ENCODE peak calls at places on chromosome 7, in eight cellular contexts. D, Z, X, J, V, E, S and R are unnamed samples.

GRCh38 chr7:121262221-121262620 is 66.6 kb upstream of the WNT16 start:
- DNase-seq in X (no peak), J (no peak), Z (no peak), S (no peak), E (no peak), V (no peak), D (no peak), R (no peak)

GRCh38 chr7:127683776-127684681 is 32.0 kb downstream of the SND1 start:
- DNase-seq in V (no peak), J (no peak), E (no peak), D (no peak), X (no peak), S (no peak), Z (no peak), R (no peak)

GRCh38 chr7:64867863-64868440 is 35.1 kb upstream of the ZNF273 start:
- DNase-seq in X (no peak), J (no peak), E (no peak), V (no peak), Z (no peak), D (peak), S (no peak), R (no peak)

GRCh38 chr7:569071-569855 is 49.6 kb upstream of the PDGFA start:
- DNase-seq in X (no peak), D (no peak), Z (no peak), S (no peak), V (no peak), E (no peak), J (no peak), R (no peak)

GRCh38 chr7:142914121-142914520 is 19.4 kb downstream of the TRPV5 start:
- DNase-seq in V (no peak), X (peak), S (no peak), Z (no peak), E (no peak), D (no peak), J (no peak), R (no peak)

GRCh38 chr7:157475095-157475494 is 138.3 kb downstream of the DNAJB6 start:
- DNase-seq in D (no peak), X (no peak), Z (no peak), V (peak), S (no peak), J (no peak), E (no peak), R (no peak)

GRCh38 chr7:2729043-2729892 is 41.3 kb downstream of the AMZ1 start:
- DNase-seq in Z (no peak), J (peak), V (peak), S (peak), X (peak), E (no peak), D (no peak), R (no peak)

GRCh38 chr7:21542891-21543527 is at the start of gene DNAH11:
- DNase-seq in V (peak), S (peak), X (no peak), E (no peak), J (peak), Z (peak), D (no peak), R (peak)

GRCh38 chr7:155007947-155008346 is 5.0 kb upstream of the PAXIP1 start:
- DNase-seq in E (no peak), V (no peak), X (no peak), J (no peak), S (no peak), D (no peak), Z (no peak), R (peak)

GRCh38 chr7:37445800-37446199 is 2.9 kb downstream of the ELMO1 start:
- DNase-seq in X (no peak), E (no peak), J (no peak), Z (no peak), D (no peak), V (no peak), S (no peak), R (no peak)

GRCh38 chr7:51123322-51124021 is 193.1 kb downstream of the COBL start:
- DNase-seq in V (no peak), J (no peak), E (no peak), D (no peak), S (no peak), Z (no peak), X (no peak), R (no peak)

DNA sequence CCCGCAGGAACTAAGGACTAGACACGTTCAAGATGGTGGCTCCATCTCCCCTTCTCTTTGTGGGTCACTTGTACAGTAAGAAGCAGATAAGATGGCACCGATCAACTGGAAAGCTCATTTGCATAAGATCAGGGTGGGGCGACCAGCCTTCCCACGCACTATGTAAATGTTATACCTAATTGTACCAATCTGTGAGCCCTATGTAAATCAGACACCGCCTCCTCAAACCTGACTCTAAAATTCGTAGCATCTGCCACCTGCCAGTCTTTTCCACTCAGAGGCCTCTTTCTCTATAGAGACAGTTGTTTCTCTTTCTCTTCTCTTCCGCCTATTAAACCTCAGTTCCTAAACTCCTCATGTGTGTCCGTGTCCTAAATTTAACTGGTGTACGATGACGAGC is 324.5 kb downstream of the PHF14 start:
- DNase-seq in E (no peak), J (no peak), V (no peak), Z (no peak), X (no peak), S (peak), D (no peak), R (no peak)
- TF ChIP-seq POLR2A in E (no peak), J (no peak), V (no peak), Z (no peak), X (no peak), S (no peak), D (no peak), R (no peak)

GRCh38 chr7:18497082-18497481 is 1.5 kb downstream of the HDAC9 start:
- DNase-seq in D (no peak), S (no peak), X (no peak), V (no peak), Z (no peak), E (no peak), J (no peak), R (no peak)

GRCh38 chr7:18496336-18496700 is 769 bp downstream of the HDAC9 start:
- DNase-seq in V (no peak), Z (no peak), D (no peak), E (no peak), X (no peak), J (no peak), S (no peak), R (no peak)

GRCh38 chr7:18497800-18498199 is 2.3 kb downstream of the HDAC9 start:
- DNase-seq in Z (no peak), E (no peak), D (no peak), V (no peak), J (no peak), S (no peak), X (no peak), R (no peak)

GRCh38 chr7:18494821-18495408 is 634 bp upstream of the HDAC9 start:
- DNase-seq in S (peak), D (no peak), X (no peak), V (no peak), E (no peak), J (no peak), Z (no peak), R (no peak)

DNA sequence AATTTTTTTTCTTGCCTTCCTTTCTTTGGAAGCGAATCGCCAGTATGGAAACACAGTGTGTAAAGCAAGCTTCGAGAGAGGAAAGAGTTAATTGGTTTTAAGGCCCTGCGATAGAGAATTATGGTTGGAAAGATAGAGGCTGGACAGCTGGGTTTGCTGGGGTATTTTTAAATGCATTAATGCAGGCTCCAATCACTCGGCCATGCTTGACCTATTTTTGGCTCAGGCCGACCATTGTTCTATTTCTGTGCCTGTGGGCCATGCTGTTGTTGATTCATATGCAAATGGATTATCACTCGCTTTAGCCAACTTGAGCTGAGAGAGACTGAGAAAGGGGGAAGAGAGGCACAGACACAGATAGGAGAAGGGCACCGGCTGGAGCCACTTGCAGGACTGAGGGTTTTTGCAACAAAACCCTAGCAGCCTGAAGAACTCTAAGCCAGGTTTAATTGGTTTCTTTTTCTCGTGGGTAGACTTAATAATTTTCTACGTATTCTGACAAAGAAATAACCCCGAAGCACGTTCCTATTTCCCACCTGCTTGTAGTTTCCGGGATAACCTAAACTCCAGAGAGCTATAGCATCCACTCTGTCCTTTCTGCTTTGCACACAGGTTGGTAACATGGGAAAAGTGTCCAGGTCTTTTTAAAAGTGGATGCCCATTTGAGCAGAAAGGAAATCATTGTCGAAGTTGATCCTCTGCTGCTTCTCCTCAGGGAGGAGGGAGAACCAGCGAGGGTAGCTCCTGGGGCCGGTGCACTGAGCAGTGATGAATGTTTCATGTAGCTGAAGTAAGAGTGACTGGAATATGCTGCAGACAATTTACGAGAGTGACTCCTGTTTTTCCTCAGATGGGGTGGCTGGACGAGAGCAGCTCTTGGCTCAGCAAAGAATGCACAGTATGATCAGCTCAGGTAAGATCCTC is at the start of gene HDAC9:
- DNase-seq in X (no peak), E (no peak), S (peak), D (no peak), V (no peak), J (no peak), Z (peak), R (peak)
- TF ChIP-seq POLR2A in X (no peak), E (peak), S (no peak), D (no peak), V (no peak), J (no peak), Z (peak), R (no peak)

GRCh38 chr7:101725911-101726310 is 91.5 kb upstream of the CUX1 start:
- DNase-seq in X (no peak), D (no peak), E (no peak), J (no peak), S (no peak), V (no peak), Z (no peak), R (no peak)

GRCh38 chr7:101723835-101724234 is 93.6 kb upstream of the CUX1 start:
- DNase-seq in S (no peak), X (no peak), E (no peak), Z (no peak), D (no peak), V (no peak), J (no peak), R (no peak)

GRCh38 chr7:101722247-101722646 is 93.2 kb upstream of the MYL10 start:
- DNase-seq in S (no peak), V (no peak), X (no peak), D (no peak), E (no peak), Z (no peak), J (no peak), R (no peak)

GRCh38 chr7:101727184-101727583 is 90.2 kb upstream of the CUX1 start:
- DNase-seq in V (no peak), X (no peak), Z (no peak), D (no peak), E (no peak), S (no peak), J (no peak), R (no peak)

GRCh38 chr7:101724957-101725356 is 92.5 kb upstream of the CUX1 start:
- DNase-seq in J (no peak), E (no peak), X (no peak), D (no peak), Z (no peak), S (no peak), V (no peak), R (no peak)
- TF ChIP-seq POLR2A in J (no peak), E (no peak), X (no peak), D (no peak), Z (no peak), S (no peak), V (no peak), R (no peak)

DNA sequence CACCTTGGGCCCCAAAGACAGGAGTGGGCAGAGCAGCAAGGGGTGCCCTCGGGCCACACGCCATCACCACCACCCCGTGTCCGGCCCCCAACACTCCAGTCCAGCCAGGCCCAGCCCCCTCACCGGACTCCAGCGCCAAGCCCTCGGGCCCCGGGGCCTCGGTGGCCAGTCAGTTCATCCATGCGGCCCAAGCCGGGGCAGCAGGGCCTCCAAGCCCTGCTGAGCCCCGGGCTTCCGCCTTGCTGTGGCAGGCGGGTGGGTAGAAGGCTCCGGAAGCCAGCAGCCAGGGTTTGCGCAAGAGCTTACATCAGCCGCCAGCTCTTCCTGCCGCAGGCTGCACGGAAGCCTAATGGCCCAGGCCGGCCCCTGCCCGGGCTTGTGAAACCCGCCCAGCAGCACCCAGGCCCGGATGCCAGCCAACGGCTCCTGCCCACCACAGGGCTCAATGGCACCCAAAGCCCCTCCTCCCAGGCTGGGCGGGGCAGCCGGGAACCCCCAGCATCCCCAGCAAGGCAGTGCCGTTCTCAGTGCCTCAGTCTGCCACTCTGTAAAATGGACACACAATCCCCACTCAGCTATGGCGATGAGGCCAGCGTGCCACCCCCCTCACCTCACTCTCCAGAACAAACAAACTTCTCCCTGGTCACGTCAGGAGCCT is 26.5 kb downstream of the TNRC18 start:
- DNase-seq in D (peak), V (peak), Z (peak), E (peak), X (peak), J (peak), S (peak), R (peak)
- TF ChIP-seq POLR2A in D (peak), V (no peak), Z (peak), E (peak), X (no peak), J (peak), S (no peak), R (peak)

GRCh38 chr7:100065452-100066186 is 15.9 kb downstream of the ZNF3 start:
- DNase-seq in S (no peak), Z (no peak), V (peak), E (no peak), D (peak), X (no peak), J (peak), R (no peak)

GRCh38 chr7:100066953-100067352 is 14.6 kb downstream of the ZNF3 start:
- DNase-seq in E (no peak), D (no peak), V (peak), X (no peak), J (no peak), S (no peak), Z (no peak), R (no peak)

GRCh38 chr7:100072462-100072861 is 9.1 kb downstream of the ZNF3 start:
- DNase-seq in V (peak), Z (no peak), J (no peak), S (no peak), D (no peak), E (no peak), X (no peak), R (no peak)

GRCh38 chr7:100071018-100071723 is 10.4 kb downstream of the ZNF3 start:
- DNase-seq in E (no peak), Z (no peak), V (no peak), J (no peak), D (no peak), S (no peak), X (no peak), R (no peak)

DNA sequence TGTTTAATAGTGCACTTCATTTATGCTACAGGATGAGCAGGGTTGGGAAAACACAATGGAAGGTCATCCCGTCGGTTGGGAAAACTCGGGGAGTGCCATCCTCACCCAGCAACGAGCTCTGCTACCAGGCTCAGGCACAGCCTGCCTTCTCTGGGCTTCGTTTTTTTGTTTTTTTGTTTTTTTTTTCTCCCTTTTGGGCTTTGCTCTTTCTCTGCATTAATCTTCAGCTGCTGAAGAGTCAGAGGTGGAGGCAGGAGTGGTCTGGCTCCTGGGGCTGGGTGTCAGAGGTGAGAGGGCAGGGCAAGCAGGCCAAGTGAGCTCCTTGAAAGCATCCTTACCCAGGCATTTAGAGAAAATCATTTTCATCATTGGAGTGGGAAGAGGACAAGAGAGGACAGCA is 11.5 kb downstream of the ZNF3 start:
- DNase-seq in Z (no peak), E (no peak), X (no peak), D (no peak), V (peak), S (no peak), J (no peak), R (no peak)
- TF ChIP-seq POLR2A in Z (no peak), E (no peak), X (no peak), D (no peak), V (no peak), S (no peak), J (no peak), R (no peak)

GRCh38 chr7:47967123-47967522 is 12.3 kb downstream of the HUS1 start:
- DNase-seq in E (no peak), D (no peak), S (no peak), J (no peak), Z (no peak), V (no peak), X (no peak), R (no peak)

GRCh38 chr7:47970750-47971149 is 8.7 kb downstream of the HUS1 start:
- DNase-seq in S (no peak), X (no peak), E (no peak), V (no peak), J (no peak), Z (no peak), D (no peak), R (no peak)

GRCh38 chr7:47965456-47965855 is 14.0 kb downstream of the HUS1 start:
- DNase-seq in Z (no peak), J (no peak), D (no peak), E (no peak), S (no peak), X (no peak), V (no peak), R (no peak)

GRCh38 chr7:47967708-47968107 is 11.7 kb downstream of the HUS1 start:
- DNase-seq in E (no peak), Z (no peak), D (no peak), V (no peak), J (no peak), S (no peak), X (no peak), R (no peak)

DNA sequence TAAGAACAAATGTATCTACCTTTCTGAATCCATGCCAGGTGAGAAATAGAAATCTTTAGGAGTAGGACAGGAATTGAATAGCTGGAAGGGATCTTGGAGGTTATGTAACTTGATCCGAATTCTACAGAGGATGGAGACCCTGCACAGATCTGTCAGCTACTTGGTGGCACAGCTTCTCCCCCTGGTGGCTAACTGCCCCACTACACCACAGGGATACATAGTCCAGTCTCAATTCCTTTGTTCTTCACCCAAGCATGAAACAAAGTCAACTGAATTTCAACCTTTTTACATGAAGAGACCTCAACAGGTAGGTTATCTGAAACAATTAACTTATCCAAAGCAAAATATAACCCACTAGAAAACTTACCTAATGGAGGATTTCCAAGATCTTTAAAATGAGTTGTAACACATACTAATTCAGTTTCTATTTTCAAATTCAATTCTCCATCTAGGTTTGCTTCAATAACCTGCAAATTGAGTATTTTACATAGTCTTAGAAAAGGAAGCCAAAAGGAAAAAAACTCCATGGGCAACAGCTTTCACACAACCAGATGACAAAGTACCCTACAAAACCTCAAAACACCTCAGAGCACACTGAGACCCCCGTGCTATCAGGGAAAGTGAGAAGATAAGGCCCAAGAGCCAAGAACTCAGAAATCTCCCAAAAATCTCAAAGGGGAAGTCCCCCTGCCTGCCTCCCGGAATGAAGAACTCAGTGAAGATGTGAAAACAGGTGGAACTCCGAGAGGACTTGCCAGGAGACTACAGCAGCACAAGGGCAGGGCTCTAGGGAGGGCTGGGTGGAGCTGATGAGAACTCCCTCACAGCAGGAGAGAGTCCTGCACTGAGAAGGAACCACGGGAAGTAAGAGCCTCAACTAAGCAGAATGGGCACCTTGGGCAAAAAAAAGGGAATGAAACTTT is 10.3 kb downstream of the HUS1 start:
- DNase-seq in V (no peak), S (peak), E (peak), J (no peak), Z (peak), D (peak), X (no peak), R (peak)
- TF ChIP-seq POLR2A in V (no peak), S (no peak), E (no peak), J (no peak), Z (no peak), D (no peak), X (no peak), R (no peak)